ENCODE peak calls at places on chromosomes 2 and 18, in five cellular contexts. N, C, K, P and G are unnamed samples. For H3K9me3, the result is how much of the 10 kb centered on the place peaks cover.

GRCh38 chr18:14941792-14942191 is 193.8 kb downstream of the ANKRD30B start:
- DNase-seq in N (no peak), C (no peak), K (no peak), P (no peak), G (no peak)

GRCh38 chr2:60365556-60365955 is 187.9 kb downstream of the BCL11A start:
- DNase-seq in N (no peak), C (no peak), K (no peak), P (no peak), G (no peak)

GRCh38 chr18:28359177-28359576 is 182.2 kb upstream of the CDH2 start:
- DNase-seq in N (no peak), C (no peak), K (no peak), P (no peak), G (no peak)

GRCh38 chr2:169827272-169828140 is at the start of gene UBR3:
- DNase-seq in N (peak), C (peak), K (peak), P (peak), G (peak)

GRCh38 chr2:43340945-43341356 is 114.5 kb upstream of the ZFP36L2 start:
- DNase-seq in N (no peak), C (no peak), K (peak), P (no peak), G (no peak)

GRCh38 chr2:240925191-240925575 is 19.0 kb downstream of the CROCC2 start:
- DNase-seq in N (no peak), C (peak), K (peak), P (peak), G (no peak)

GRCh38 chr18:45745817-45746461 is 22.0 kb downstream of the SLC14A1 start:
- DNase-seq in N (no peak), C (no peak), K (no peak), P (no peak), G (no peak)

GRCh38 chr2:150081775-150082517 is 405.5 kb downstream of the RND3 start:
- DNase-seq in N (no peak), C (no peak), K (no peak), P (no peak), G (no peak)

GRCh38 chr2:62158444-62159121 is 37.3 kb upstream of the B3GNT2 start:
- DNase-seq in N (no peak), C (no peak), K (no peak), P (no peak), G (no peak)

GRCh38 chr2:100813527-100813926 is 6.4 kb upstream of the NPAS2 start:
- DNase-seq in N (no peak), C (no peak), K (no peak), P (no peak), G (no peak)

GRCh38 chr18:44826418-44827259 is 146.0 kb downstream of the SETBP1 start:
- DNase-seq in N (no peak), C (peak), K (peak), P (peak), G (no peak)

GRCh38 chr2:149149007-149149297 is 110.5 kb downstream of the LYPD6B start:
- DNase-seq in N (no peak), C (no peak), K (no peak), P (no peak), G (no peak)

GRCh38 chr2:218867900-218868299 is 8.3 kb downstream of the WNT6 start:
- DNase-seq in N (no peak), C (no peak), K (no peak), P (no peak), G (no peak)

GRCh38 chr2:148244593-148245292 is 223.9 kb downstream of the MBD5 start:
- DNase-seq in N (no peak), C (no peak), K (no peak), P (no peak), G (no peak)

GRCh38 chr2:160816916-160817315 is 323.3 kb upstream of the RBMS1 start:
- DNase-seq in N (no peak), C (no peak), K (no peak), P (no peak), G (no peak)
- H3K27ac ChIP-seq in N (no peak), C (no peak), K (no peak), P (no peak), G (no peak)

GRCh38 chr2:38666578-38666926 is 638 bp downstream of the GALM start:
- DNase-seq in N (no peak), C (no peak), K (no peak), P (no peak), G (no peak)
- H3K4me3 ChIP-seq in N (peak), C (peak), K (peak), P (peak), G (peak)

GRCh38 chr2:16349811-16350210 is 315.8 kb downstream of the CYRIA start:
- DNase-seq in N (no peak), C (no peak), K (no peak), P (no peak), G (no peak)

GRCh38 chr2:16351137-16351536 is 314.5 kb downstream of the CYRIA start:
- DNase-seq in N (no peak), C (no peak), K (no peak), P (no peak), G (no peak)

GRCh38 chr2:16351541-16351940 is 314.1 kb downstream of the CYRIA start:
- DNase-seq in N (no peak), C (no peak), K (no peak), P (no peak), G (no peak)

GRCh38 chr2:16348821-16349515 is 316.7 kb downstream of the CYRIA start:
- DNase-seq in N (no peak), C (no peak), K (no peak), P (no peak), G (no peak)

DNA sequence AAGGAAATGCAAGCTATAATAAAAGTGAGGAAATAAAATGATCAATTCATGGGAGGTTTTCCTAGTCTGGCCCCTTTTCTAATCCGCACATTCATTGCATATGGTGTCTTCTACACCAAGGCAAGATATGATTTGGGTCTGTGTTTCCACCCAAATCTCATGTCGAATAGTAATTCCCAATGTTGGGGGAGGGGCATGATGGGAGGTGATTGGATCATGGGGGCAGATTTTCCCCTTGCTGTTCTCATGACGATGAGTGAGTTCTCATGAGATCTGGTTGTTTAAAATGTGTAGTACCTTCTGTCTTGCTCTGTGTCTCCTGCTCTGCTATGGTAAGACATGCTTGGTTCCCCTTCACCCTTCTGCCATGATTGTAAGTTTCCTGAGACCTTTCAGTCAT is 315.4 kb downstream of the CYRIA start:
- DNase-seq in N (no peak), C (no peak), K (no peak), P (no peak), G (no peak)
- H3K9me3 ChIP-seq in N (under half), C (under half), K (under half), P (under half), G (under half)

GRCh38 chr18:49305688-49306336 is 154.6 kb downstream of the DYM start:
- DNase-seq in N (no peak), C (no peak), K (no peak), P (no peak), G (no peak)
- H3K27ac ChIP-seq in N (no peak), C (no peak), K (no peak), P (no peak), G (no peak)

DNA sequence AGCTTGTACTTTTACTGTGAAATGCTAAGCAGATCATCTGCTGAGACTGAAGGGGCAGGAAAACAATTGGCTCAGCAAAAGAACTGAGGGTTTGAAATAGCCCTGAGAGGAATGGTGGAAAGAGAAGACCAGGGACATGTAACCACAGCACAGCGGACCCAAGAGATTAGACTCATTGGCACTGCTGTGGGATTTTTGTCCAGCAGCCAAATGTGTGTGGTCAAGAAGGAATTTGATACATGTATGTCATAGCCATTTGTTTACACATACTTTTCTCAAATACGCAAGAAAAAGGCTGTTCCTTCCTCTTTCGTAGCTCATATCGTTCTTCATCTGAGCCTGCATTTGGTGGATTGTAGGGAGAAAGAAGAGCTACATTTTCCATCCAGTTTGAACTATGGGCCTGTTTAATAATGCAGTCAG is 73.8 kb downstream of the TRABD2A start:
- DNase-seq in N (no peak), C (no peak), K (peak), P (no peak), G (no peak)
- H3K4me3 ChIP-seq in N (no peak), C (no peak), K (no peak), P (no peak), G (no peak)

GRCh38 chr2:116874021-116874420 is 940.5 kb upstream of the DDX18 start:
- DNase-seq in N (no peak), C (no peak), K (no peak), P (no peak), G (no peak)

GRCh38 chr2:116879646-116880045 is 934.8 kb upstream of the DDX18 start:
- DNase-seq in N (no peak), C (no peak), K (no peak), P (no peak), G (no peak)

GRCh38 chr2:116877274-116877673 is 937.2 kb upstream of the DDX18 start:
- DNase-seq in N (no peak), C (no peak), K (no peak), P (no peak), G (no peak)

GRCh38 chr2:116877944-116878343 is 936.5 kb upstream of the DDX18 start:
- DNase-seq in N (no peak), C (no peak), K (no peak), P (no peak), G (no peak)
- H3K9me3 ChIP-seq in N (under half), C (under half), K (under half), P (under half), G (under half)

GRCh38 chr18:70382992-70383717 is 94.3 kb downstream of the SOCS6 start:
- DNase-seq in N (no peak), C (no peak), K (no peak), P (no peak), G (no peak)

GRCh38 chr18:70380915-70381896 is 92.4 kb downstream of the SOCS6 start:
- DNase-seq in N (no peak), C (no peak), K (no peak), P (no peak), G (no peak)

GRCh38 chr18:70384181-70384790 is 95.4 kb downstream of the SOCS6 start:
- DNase-seq in N (no peak), C (no peak), K (peak), P (no peak), G (no peak)

GRCh38 chr18:70385474-70385873 is 96.6 kb downstream of the SOCS6 start:
- DNase-seq in N (no peak), C (no peak), K (no peak), P (no peak), G (no peak)

DNA sequence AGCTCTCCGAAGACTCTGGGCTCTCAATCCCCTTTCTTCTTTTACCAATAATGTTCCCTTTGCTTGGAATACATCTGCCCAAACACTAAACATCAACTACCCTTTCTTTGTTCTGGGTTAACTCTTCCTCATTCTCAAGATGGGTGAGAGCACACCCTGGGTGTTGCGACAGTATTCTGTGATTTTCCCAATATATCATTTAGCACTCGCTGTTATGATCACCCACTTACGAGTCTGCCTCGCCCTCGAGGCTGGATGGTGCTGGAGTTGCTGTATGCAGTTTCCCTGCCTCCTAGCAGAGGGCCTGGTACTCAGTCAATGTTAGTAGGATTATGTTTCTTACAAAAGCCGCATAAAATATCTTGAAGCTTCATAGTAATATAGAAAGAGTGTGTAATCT is 93.2 kb downstream of the SOCS6 start:
- DNase-seq in N (no peak), C (no peak), K (no peak), P (no peak), G (no peak)
- H3K27ac ChIP-seq in N (no peak), C (peak), K (no peak), P (peak), G (no peak)